ENCODE peak calls at places on chromosomes 12 and 14, in seven cellular contexts. U, P, A, H, L, W and T are unnamed samples.

GRCh38 chr12:26109343-26109841 is 15.4 kb downstream of the BHLHE41 start:
- DNase-seq in U (no peak), P (no peak), A (no peak), H (peak; percentile 72), L (no peak), W (no peak), T (peak; percentile 28)

GRCh38 chr14:104442107-104442551 is 137.4 kb upstream of the C14orf180 start:
- DNase-seq in U (no peak), P (no peak), A (no peak), H (peak; percentile 56), L (no peak), W (no peak), T (no peak)

GRCh38 chr12:7588703-7589329 is 76.9 kb downstream of the APOBEC1 start:
- DNase-seq in U (peak; percentile 72), P (peak; percentile 60), A (peak; percentile 42), H (no peak), L (peak; percentile 35), W (peak; percentile 76), T (no peak)

GRCh38 chr12:5872745-5873144 is 72.3 kb downstream of the ANO2 start:
- DNase-seq in U (no peak), P (no peak), A (no peak), H (no peak), L (peak; percentile 12), W (peak; percentile 16), T (no peak)

GRCh38 chr12:77968571-77968970 is 137.9 kb downstream of the NAV3 start:
- DNase-seq in U (no peak), P (no peak), A (no peak), H (no peak), L (no peak), W (no peak), T (peak; percentile 24)

GRCh38 chr12:94145231-94145979 is 3.0 kb upstream of the PLXNC1 start:
- DNase-seq in U (peak; percentile 22), P (no peak), A (no peak), H (no peak), L (peak; percentile 23), W (peak; percentile 16), T (peak; percentile 51)

GRCh38 chr12:120117961-120118709 is 1.6 kb upstream of the RAB35 start:
- DNase-seq in U (no peak), P (no peak), A (peak; percentile 67), H (no peak), L (peak; percentile 56), W (no peak), T (no peak)

GRCh38 chr14:91144425-91145145 is 30.7 kb downstream of the DGLUCY start:
- DNase-seq in U (no peak), P (no peak), A (no peak), H (no peak), L (no peak), W (no peak), T (no peak)

GRCh38 chr12:64833928-64834327 is 9.5 kb downstream of the TBC1D30 start:
- DNase-seq in U (no peak), P (no peak), A (no peak), H (no peak), L (no peak), W (no peak), T (no peak)

GRCh38 chr14:54503476-54503875 is 6.2 kb upstream of the CGRRF1 start:
- DNase-seq in U (peak; percentile 33), P (no peak), A (peak; percentile 71), H (no peak), L (no peak), W (peak; percentile 45), T (no peak)

GRCh38 chr14:67575684-67576083 is 24.4 kb downstream of the PIGH start:
- DNase-seq in U (no peak), P (no peak), A (no peak), H (peak; percentile 45), L (peak; percentile 16), W (no peak), T (no peak)

GRCh38 chr12:93425736-93426363 is 15.9 kb downstream of the UBE2N start:
- DNase-seq in U (no peak), P (no peak), A (no peak), H (no peak), L (no peak), W (no peak), T (no peak)

GRCh38 chr12:108568653-108569154 is 6.3 kb downstream of the ISCU start:
- DNase-seq in U (peak; percentile 97), P (no peak), A (no peak), H (peak; percentile 31), L (no peak), W (no peak), T (no peak)

GRCh38 chr12:4320287-4320858 is 640 bp upstream of the TIGAR start:
- DNase-seq in U (no peak), P (no peak), A (no peak), H (no peak), L (no peak), W (no peak), T (no peak)

GRCh38 chr12:130947028-130947427 is 6.7 kb upstream of the ADGRD1 start:
- DNase-seq in U (no peak), P (no peak), A (no peak), H (no peak), L (no peak), W (no peak), T (no peak)

GRCh38 chr14:101972126-101972785 is 7.9 kb downstream of the DYNC1H1 start:
- DNase-seq in U (no peak), P (peak; percentile 82), A (peak; percentile 100), H (peak; percentile 91), L (peak; percentile 39), W (peak; percentile 91), T (peak; percentile 63)

GRCh38 chr12:50246873-50247612 is 36.3 kb downstream of the LIMA1 start:
- DNase-seq in U (no peak), P (peak; percentile 59), A (peak; percentile 98), H (peak; percentile 89), L (peak; percentile 73), W (peak; percentile 99), T (peak; percentile 36)

GRCh38 chr12:49225551-49226166 is 36.8 kb upstream of the TUBA1A start:
- DNase-seq in U (no peak), P (no peak), A (peak; percentile 39), H (peak; percentile 25), L (no peak), W (no peak), T (no peak)

GRCh38 chr14:36785511-36785910 is 123.9 kb downstream of the PAX9 start:
- DNase-seq in U (no peak), P (no peak), A (no peak), H (no peak), L (no peak), W (no peak), T (no peak)

GRCh38 chr14:60257862-60258261 is 8.8 kb downstream of the PPM1A start:
- DNase-seq in U (no peak), P (no peak), A (no peak), H (no peak), L (no peak), W (no peak), T (no peak)

GRCh38 chr14:60251877-60252276 is 2.9 kb downstream of the PPM1A start:
- DNase-seq in U (no peak), P (no peak), A (no peak), H (no peak), L (no peak), W (no peak), T (no peak)

GRCh38 chr14:60252630-60253029 is 3.6 kb downstream of the PPM1A start:
- DNase-seq in U (no peak), P (no peak), A (no peak), H (no peak), L (no peak), W (no peak), T (no peak)

GRCh38 chr14:60253649-60254048 is 4.6 kb downstream of the PPM1A start:
- DNase-seq in U (no peak), P (no peak), A (no peak), H (no peak), L (no peak), W (no peak), T (no peak)

GRCh38 chr14:60254176-60254575 is 5.2 kb downstream of the PPM1A start:
- DNase-seq in U (no peak), P (no peak), A (no peak), H (no peak), L (no peak), W (no peak), T (no peak)
- H3K4me1 ChIP-seq in U (no peaks in the 10 kb centered on the region), P (peaks cover 25% of the 10 kb centered on the region), A (peaks cover 24% of the 10 kb centered on the region), H (peaks cover 71% of the 10 kb centered on the region), L (peaks cover 4% of the 10 kb centered on the region), W (no peaks in the 10 kb centered on the region), T (peaks cover 4% of the 10 kb centered on the region)

GRCh38 chr12:71354871-71355270 is 84.7 kb upstream of the LGR5 start:
- DNase-seq in U (peak; percentile 88), P (no peak), A (no peak), H (no peak), L (no peak), W (no peak), T (no peak)
- TF ChIP-seq CTCF in U (peak; percentile 15), P (no peak), A (no peak), H (no peak), L (no peak), W (no peak), T (no peak)

GRCh38 chr14:89302396-89302950 is 114.6 kb downstream of the FOXN3 start:
- DNase-seq in U (no peak), P (no peak), A (no peak), H (peak; percentile 52), L (no peak), W (peak; percentile 35), T (no peak)
- H3K4me1 ChIP-seq in U (peaks cover 28% of the 10 kb centered on the region), P (no peaks in the 10 kb centered on the region), A (no peaks in the 10 kb centered on the region), H (peaks cover 50% of the 10 kb centered on the region), L (no peaks in the 10 kb centered on the region), W (peaks cover 29% of the 10 kb centered on the region), T (peaks cover 18% of the 10 kb centered on the region)

GRCh38 chr12:57738661-57739237 is at the start of gene AGAP2:
- DNase-seq in U (no peak), P (no peak), A (no peak), H (no peak), L (no peak), W (no peak), T (no peak)

GRCh38 chr12:57738142-57738474 is 434 bp downstream of the AGAP2 start:
- DNase-seq in U (no peak), P (no peak), A (no peak), H (no peak), L (no peak), W (no peak), T (no peak)

GRCh38 chr12:57735952-57736742 is 2.4 kb downstream of the AGAP2 start:
- DNase-seq in U (no peak), P (no peak), A (no peak), H (no peak), L (peak; percentile 82), W (no peak), T (peak; percentile 66)

GRCh38 chr12:57736743-57737466 is 1.6 kb downstream of the AGAP2 start:
- DNase-seq in U (no peak), P (no peak), A (no peak), H (no peak), L (no peak), W (no peak), T (no peak)

DNA sequence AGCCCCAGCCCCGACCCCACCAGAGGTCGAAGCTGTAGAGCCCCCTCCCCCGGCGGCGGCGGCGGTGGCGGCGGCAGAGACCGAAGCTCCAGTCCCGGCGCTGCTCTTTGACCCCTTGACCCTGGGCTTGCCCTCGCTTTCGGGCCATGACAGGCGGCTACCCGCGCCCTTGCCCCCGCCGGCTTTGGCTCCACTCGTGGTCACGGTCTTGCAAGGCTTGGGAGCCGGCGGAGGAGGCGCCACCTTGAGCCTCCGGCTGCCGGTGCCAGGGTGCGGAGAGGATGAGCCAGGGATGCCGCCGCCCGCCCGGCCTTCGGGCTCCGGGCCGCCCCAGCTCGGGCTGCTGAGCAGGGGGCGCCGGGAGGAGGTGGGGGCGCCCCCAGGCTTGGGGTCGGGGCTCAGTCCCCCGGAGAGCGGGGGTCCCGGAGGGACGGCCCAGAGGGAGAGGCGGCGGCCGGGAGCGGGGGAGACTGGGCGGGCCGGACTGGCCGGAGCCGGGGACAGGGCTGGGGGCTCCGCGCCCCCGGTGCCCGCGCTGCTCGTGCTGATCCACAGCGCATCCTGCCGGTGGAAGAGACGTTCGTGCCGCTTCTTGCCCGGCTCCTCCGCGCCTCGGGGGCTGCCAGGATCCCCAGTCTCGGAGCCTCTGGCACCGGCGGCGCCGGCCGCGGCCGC is 938 bp downstream of the AGAP2 start:
- DNase-seq in U (no peak), P (no peak), A (no peak), H (no peak), L (no peak), W (no peak), T (peak; percentile 54)
- TF ChIP-seq CTCF in U (no peak), P (peak; percentile 19), A (no peak), H (no peak), L (no peak), W (no peak), T (no peak)